ENCODE peak calls at places on chromosomes 3 and 15, in four cellular contexts. E, R, K and F are unnamed samples.

GRCh38 chr3:194577985-194578905 is 55.0 kb downstream of the TMEM44 start:
- DNase-seq in E (no peak), R (no peak), K (peak; percentile 48), F (peak; percentile 41)

GRCh38 chr3:146550743-146551510 is 6.5 kb upstream of the PLSCR1 start:
- DNase-seq in E (no peak), R (no peak), K (no peak), F (no peak)

GRCh38 chr3:197186887-197187588 is 111.4 kb downstream of the DLG1 start:
- DNase-seq in E (peak; percentile 40), R (peak; percentile 55), K (peak; percentile 63), F (peak; percentile 40)

GRCh38 chr15:26864664-26865191 is 2.1 kb upstream of the GABRA5 start:
- DNase-seq in E (no peak), R (peak; percentile 77), K (no peak), F (peak; percentile 20)

GRCh38 chr3:74624301-74624700 is 9.8 kb upstream of the CNTN3 start:
- DNase-seq in E (no peak), R (no peak), K (no peak), F (no peak)

GRCh38 chr3:55157736-55158135 is 229.9 kb upstream of the LRTM1 start:
- DNase-seq in E (no peak), R (no peak), K (no peak), F (no peak)

GRCh38 chr3:171548918-171549317 is 88.7 kb upstream of the TNIK start:
- DNase-seq in E (no peak), R (no peak), K (peak; percentile 44), F (no peak)

GRCh38 chr3:171230857-171231256 is 204.3 kb upstream of the SLC2A2 start:
- DNase-seq in E (no peak), R (no peak), K (no peak), F (no peak)

GRCh38 chr3:155978324-155978723 is 107.9 kb downstream of the GMPS start:
- DNase-seq in E (no peak), R (no peak), K (no peak), F (no peak)

GRCh38 chr15:66231421-66232266 is 21.9 kb downstream of the MEGF11 start:
- DNase-seq in E (no peak), R (peak; percentile 42), K (no peak), F (no peak)

GRCh38 chr3:153284282-153284938 is 122.4 kb downstream of the RAP2B start:
- DNase-seq in E (peak; percentile 12), R (no peak), K (peak; percentile 10), F (no peak)

GRCh38 chr3:147654827-147655226 is 245.7 kb downstream of the ZIC1 start:
- DNase-seq in E (no peak), R (no peak), K (no peak), F (no peak)

GRCh38 chr3:179181993-179182551 is 33.9 kb downstream of the PIK3CA start:
- DNase-seq in E (no peak), R (no peak), K (no peak), F (no peak)

GRCh38 chr15:64809649-64810498 is 15.6 kb downstream of the PIF1 start:
- DNase-seq in E (no peak), R (peak; percentile 91), K (peak; percentile 61), F (peak; percentile 84)

GRCh38 chr15:48584090-48584831 is 61.2 kb downstream of the FBN1 start:
- DNase-seq in E (no peak), R (no peak), K (no peak), F (no peak)

GRCh38 chr3:158127250-158128219 is 17.6 kb downstream of the RSRC1 start:
- DNase-seq in E (no peak), R (no peak), K (no peak), F (peak; percentile 11)

GRCh38 chr3:5072100-5072816 is 49.8 kb upstream of the ARL8B start:
- DNase-seq in E (no peak), R (no peak), K (no peak), F (no peak)

GRCh38 chr3:9079674-9080073 is 116.4 kb upstream of the RAD18 start:
- DNase-seq in E (no peak), R (no peak), K (no peak), F (no peak)

GRCh38 chr3:137304313-137305056 is 346.7 kb downstream of the IL20RB start:
- DNase-seq in E (no peak), R (no peak), K (no peak), F (peak; percentile 0)

GRCh38 chr3:56855856-56856538 is 54.2 kb upstream of the ARHGEF3 start:
- DNase-seq in E (no peak), R (peak; percentile 46), K (peak; percentile 37), F (peak; percentile 10)

GRCh38 chr3:165206454-165207266 is 10.5 kb upstream of the SLITRK3 start:
- DNase-seq in E (no peak), R (peak; percentile 68), K (peak; percentile 64), F (peak; percentile 39)

GRCh38 chr3:129016366-129016724 is 15.2 kb downstream of the EFCC1 start:
- DNase-seq in E (no peak), R (no peak), K (peak; percentile 39), F (no peak)

GRCh38 chr3:171178714-171179113 is 152.2 kb upstream of the SLC2A2 start:
- DNase-seq in E (no peak), R (no peak), K (no peak), F (no peak)

GRCh38 chr3:127404614-127405598 is 117.1 kb upstream of the PRR20G start:
- DNase-seq in E (no peak), R (no peak), K (no peak), F (no peak)

GRCh38 chr15:91068966-91069365 is 31.1 kb upstream of the SV2B start:
- DNase-seq in E (no peak), R (no peak), K (no peak), F (no peak)

GRCh38 chr3:12983326-12983725 is 89.9 kb downstream of the IQSEC1 start:
- DNase-seq in E (no peak), R (no peak), K (no peak), F (no peak)

GRCh38 chr15:62572797-62573196 is 407.7 kb upstream of the C2CD4B start:
- DNase-seq in E (no peak), R (no peak), K (peak; percentile 5), F (no peak)

GRCh38 chr3:43035801-43036340 is 56.8 kb downstream of the GASK1A start:
- DNase-seq in E (no peak), R (no peak), K (no peak), F (no peak)

GRCh38 chr15:41465822-41466421 is 27.8 kb upstream of the ITPKA start:
- DNase-seq in E (no peak), R (peak; percentile 62), K (peak; percentile 50), F (peak; percentile 39)

GRCh38 chr15:55224892-55225291 is 28.2 kb upstream of the RSL24D1 start:
- DNase-seq in E (peak; percentile 48), R (no peak), K (no peak), F (no peak)

GRCh38 chr3:139388961-139389551 is 391 bp downstream of the COPB2 start:
- DNase-seq in E (no peak), R (peak; percentile 11), K (no peak), F (peak; percentile 25)
- TF ChIP-seq NFIC in E (no peak), R (no peak), K (no peak), F (no peak)

GRCh38 chr3:71910107-71910506 is 125.2 kb upstream of the PROK2 start:
- DNase-seq in E (no peak), R (no peak), K (no peak), F (no peak)
- TF ChIP-seq RFX5 in E (no peak), R (no peak), K (no peak), F (no peak)

GRCh38 chr3:63960048-63960711 is 48.0 kb upstream of the SCAANT1 start:
- DNase-seq in E (no peak), R (no peak), K (no peak), F (peak; percentile 14)
- TF ChIP-seq NFIC in E (no peak), R (peak; percentile 49), K (no peak), F (peak; percentile 6)

GRCh38 chr15:31302778-31303433 is 23.7 kb upstream of the KLF13 start:
- DNase-seq in E (no peak), R (no peak), K (no peak), F (peak; percentile 24)
- TF ChIP-seq RFX5 in E (no peak), R (no peak), K (no peak), F (no peak)

GRCh38 chr3:107630779-107631178 is 108.0 kb downstream of the BBX start:
- DNase-seq in E (no peak), R (no peak), K (no peak), F (no peak)
- TF ChIP-seq NFIC in E (no peak), R (no peak), K (no peak), F (no peak)

GRCh38 chr15:77419050-77419835 is 661 bp downstream of the PEAK1 start:
- DNase-seq in E (no peak), R (peak; percentile 80), K (no peak), F (peak; percentile 78)
- TF ChIP-seq RFX5 in E (no peak), R (no peak), K (no peak), F (no peak)

GRCh38 chr3:187041362-187042061 is 97.8 kb downstream of the RPL39L start:
- DNase-seq in E (no peak), R (no peak), K (peak; percentile 97), F (peak; percentile 27)
- TF ChIP-seq NFIC in E (no peak), R (no peak), K (peak; percentile 98), F (no peak)

DNA sequence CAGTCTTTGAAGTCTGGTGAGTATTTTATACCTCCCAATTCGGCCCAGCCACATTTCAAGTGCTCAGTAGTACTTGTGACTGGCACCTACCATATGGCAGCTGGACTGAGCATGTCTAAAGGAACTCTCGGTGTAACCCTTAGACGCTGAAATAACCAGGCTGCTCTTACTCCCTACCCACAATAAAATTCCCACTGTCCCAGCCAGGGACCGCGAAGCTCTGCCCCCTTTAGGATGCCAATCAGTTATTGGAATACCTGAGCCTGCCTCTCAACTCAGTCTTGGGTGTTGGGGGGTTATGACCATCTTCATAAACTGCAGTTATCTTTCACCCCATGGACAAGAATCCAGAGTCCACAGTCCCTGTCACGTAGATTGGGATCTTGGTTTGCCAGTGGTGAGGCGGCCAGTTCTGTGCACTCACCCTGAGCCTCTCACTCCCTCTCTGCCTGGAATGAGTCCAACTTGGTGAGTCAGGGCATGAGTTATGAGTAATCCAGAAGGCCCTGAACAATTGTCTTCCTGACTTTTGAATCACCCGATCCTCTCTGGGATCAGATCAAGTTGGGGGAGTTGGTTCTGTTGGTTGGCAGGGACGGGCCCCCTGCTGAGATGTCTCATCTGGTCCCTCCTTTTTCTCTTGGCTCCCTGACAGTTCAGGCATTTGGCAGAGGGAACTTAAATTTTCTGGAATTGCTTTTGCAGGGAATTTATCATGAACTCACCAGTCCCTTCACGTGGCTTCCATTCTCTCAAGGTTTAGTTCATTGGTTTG is 120.1 kb upstream of the UBE2E1 start:
- DNase-seq in E (no peak), R (peak; percentile 65), K (peak; percentile 72), F (peak; percentile 38)
- TF ChIP-seq RFX5 in E (no peak), R (no peak), K (no peak), F (no peak)

GRCh38 chr3:71244153-71245051 is 339.1 kb downstream of the FOXP1 start:
- DNase-seq in E (no peak), R (no peak), K (no peak), F (peak; percentile 41)
- TF ChIP-seq NFIC in E (no peak), R (peak; percentile 42), K (no peak), F (no peak)